ENCODE peak calls at places on chromosomes 1 and 21, in nine cellular contexts. Q is M059J, N is NT2/D1, F is HuH-7.5, L is RWPE1, D is GM04503, R is body of pancreas, H is NCI-H226, U is uterus. G is an unnamed sample.
A peak's percentile ranks its signal among the peaks of the same experiment; 100 is the strongest.

GRCh38 chr1:211133393-211133840 is 531 bp downstream of the KCNH1 start:
- DNase-seq in R (no peak), Q (peak; percentile 55), U (no peak), D (no peak), H (no peak), L (no peak), N (peak; percentile 38), F (no peak), G (no peak)

GRCh38 chr1:93844262-93845045 is 34.6 kb downstream of the DNTTIP2 start:
- DNase-seq in Q (peak; percentile 80), N (peak; percentile 63), L (peak; percentile 73), R (peak; percentile 45), F (peak; percentile 63), H (peak; percentile 20), U (peak; percentile 68), D (no peak), G (peak; percentile 69)

GRCh38 chr1:229238674-229239415 is 32.1 kb upstream of the RAB4A start:
- DNase-seq in L (no peak), N (no peak), Q (no peak), R (no peak), H (no peak), F (no peak), U (no peak), D (no peak), G (no peak)

GRCh38 chr21:46067505-46068201 is 30.3 kb upstream of the COL6A2 start:
- DNase-seq in U (no peak), D (no peak), Q (no peak), L (no peak), H (no peak), R (no peak), F (no peak), N (no peak), G (no peak)

GRCh38 chr1:55747285-55747890 is 532.2 kb upstream of the USP24 start:
- DNase-seq in D (no peak), N (no peak), U (no peak), R (no peak), Q (no peak), H (no peak), F (no peak), L (no peak), G (no peak)

GRCh38 chr1:100606438-100606837 is 68.5 kb downstream of the GPR88 start:
- DNase-seq in L (peak; percentile 10), Q (peak; percentile 70), R (peak; percentile 26), D (no peak), U (peak; percentile 27), H (peak; percentile 29), F (no peak), N (no peak), G (peak; percentile 38)

GRCh38 chr1:186982116-186982515 is 153.4 kb downstream of the PLA2G4A start:
- DNase-seq in N (no peak), U (no peak), D (no peak), R (no peak), F (no peak), L (no peak), Q (no peak), H (no peak), G (no peak)

GRCh38 chr1:238302646-238303045 is 411.9 kb upstream of the ZP4 start:
- DNase-seq in Q (no peak), D (no peak), N (no peak), R (no peak), L (no peak), U (no peak), H (no peak), F (no peak), G (no peak)

GRCh38 chr1:108947871-108948525 is 15.3 kb downstream of the CLCC1 start:
- DNase-seq in H (no peak), Q (no peak), R (no peak), U (no peak), L (no peak), F (no peak), N (peak; percentile 57), D (no peak), G (no peak)

GRCh38 chr1:162706003-162706402 is 73.7 kb downstream of the DDR2 start:
- DNase-seq in D (no peak), F (no peak), L (no peak), H (no peak), U (no peak), N (no peak), R (no peak), Q (no peak), G (no peak)

GRCh38 chr1:72636636-72637035 is 354.3 kb upstream of the NEGR1 start:
- DNase-seq in Q (peak; percentile 3), D (no peak), R (no peak), N (no peak), H (peak; percentile 12), U (no peak), F (no peak), L (no peak), G (no peak)

G was measured in HEK293T.